ENCODE peak calls at places on chromosomes 3 and 15, in eight cellular contexts. A is CD8-positive, alpha-beta T cell; L is thoracic aorta; C is lower lobe of right lung; Q is astrocyte of the spinal cord; O is GM12878; W is tibial artery; R is fibroblast of mammary gland. N is an unnamed sample.

GRCh38 chr3:15948403-15948802 is 150.6 kb upstream of the ANKRD28 start:
- DNase-seq in A (no peak), L (no peak), C (no peak), Q (no peak), O (no peak), W (no peak), R (peak; percentile 14), N (no peak)

GRCh38 chr3:172057059-172057458 is 17.7 kb downstream of the FNDC3B start:
- DNase-seq in A (no peak), L (no peak), C (no peak), Q (no peak), O (no peak), W (no peak), R (no peak), N (no peak)

GRCh38 chr3:197302696-197303341 is 4.4 kb upstream of the DLG1 start:
- DNase-seq in A (no peak), L (no peak), C (no peak), Q (peak; percentile 84), O (no peak), W (no peak), R (peak; percentile 87), N (no peak)

GRCh38 chr3:148957586-148957985 is 33.8 kb upstream of the GYG1 start:
- DNase-seq in A (no peak), L (no peak), C (no peak), Q (no peak), O (no peak), W (no peak), R (no peak), N (no peak)

GRCh38 chr3:47669026-47669749 is 90.5 kb upstream of the CSPG5 start:
- DNase-seq in A (no peak), L (no peak), C (no peak), Q (peak; percentile 52), O (no peak), W (no peak), R (peak; percentile 30), N (no peak)

GRCh38 chr3:146528954-146529353 is 15.5 kb downstream of the PLSCR1 start:
- DNase-seq in A (no peak), L (no peak), C (no peak), Q (peak; percentile 78), O (no peak), W (no peak), R (peak; percentile 74), N (no peak)

GRCh38 chr3:150848864-150849263 is 56.4 kb downstream of the MINDY4B start:
- DNase-seq in A (no peak), L (no peak), C (no peak), Q (no peak), O (no peak), W (no peak), R (no peak), N (no peak)

GRCh38 chr3:155382396-155383042 is 89.0 kb upstream of the STRIT1 start:
- DNase-seq in A (no peak), L (no peak), C (peak; percentile 81), Q (peak; percentile 68), O (no peak), W (peak; percentile 67), R (peak; percentile 73), N (peak; percentile 23)

GRCh38 chr15:34889486-34889885 is 80.1 kb downstream of the AQR start:
- DNase-seq in A (no peak), L (no peak), C (no peak), Q (no peak), O (no peak), W (no peak), R (peak; percentile 42), N (no peak)

GRCh38 chr3:135556184-135556583 is 409.3 kb upstream of the PPP2R3A start:
- DNase-seq in A (no peak), L (no peak), C (no peak), Q (no peak), O (no peak), W (no peak), R (no peak), N (no peak)

GRCh38 chr3:105304487-105304886 is 62.2 kb upstream of the ALCAM start:
- DNase-seq in A (no peak), L (no peak), C (no peak), Q (peak; percentile 19), O (no peak), W (no peak), R (no peak), N (no peak)

GRCh38 chr3:42701371-42702065 is 1.1 kb downstream of the HHATL start:
- DNase-seq in A (peak; percentile 56), L (peak; percentile 12), C (peak; percentile 67), Q (no peak), O (no peak), W (peak; percentile 71), R (no peak), N (peak; percentile 78)

GRCh38 chr3:145557405-145557804 is 603.6 kb downstream of the PLOD2 start:
- DNase-seq in A (no peak), L (no peak), C (no peak), Q (peak; percentile 91), O (no peak), W (no peak), R (peak; percentile 68), N (no peak)

GRCh38 chr3:129476586-129476985 is 36.6 kb downstream of the IFT122 start:
- DNase-seq in A (no peak), L (no peak), C (no peak), Q (no peak), O (no peak), W (no peak), R (no peak), N (no peak)

GRCh38 chr15:71807691-71808091 is 2.7 kb upstream of the NR2E3 start:
- DNase-seq in A (no peak), L (no peak), C (no peak), Q (peak; percentile 29), O (no peak), W (no peak), R (no peak), N (no peak)

GRCh38 chr15:82681371-82681770 is 28.3 kb downstream of the AP3B2 start:
- DNase-seq in A (no peak), L (no peak), C (no peak), Q (no peak), O (no peak), W (peak; percentile 32), R (no peak), N (no peak)

GRCh38 chr3:23035927-23036640 is 167.0 kb upstream of the UBE2E2 start:
- DNase-seq in A (peak; percentile 67), L (no peak), C (peak; percentile 53), Q (no peak), O (no peak), W (no peak), R (no peak), N (no peak)

GRCh38 chr3:160577551-160578195 is 12.3 kb upstream of the KPNA4 start:
- DNase-seq in A (no peak), L (no peak), C (no peak), Q (no peak), O (no peak), W (no peak), R (peak; percentile 42), N (no peak)

GRCh38 chr3:189167027-189167766 is 4.6 kb upstream of the TPRG1 start:
- DNase-seq in A (no peak), L (no peak), C (peak; percentile 77), Q (no peak), O (no peak), W (no peak), R (no peak), N (no peak)

DNA sequence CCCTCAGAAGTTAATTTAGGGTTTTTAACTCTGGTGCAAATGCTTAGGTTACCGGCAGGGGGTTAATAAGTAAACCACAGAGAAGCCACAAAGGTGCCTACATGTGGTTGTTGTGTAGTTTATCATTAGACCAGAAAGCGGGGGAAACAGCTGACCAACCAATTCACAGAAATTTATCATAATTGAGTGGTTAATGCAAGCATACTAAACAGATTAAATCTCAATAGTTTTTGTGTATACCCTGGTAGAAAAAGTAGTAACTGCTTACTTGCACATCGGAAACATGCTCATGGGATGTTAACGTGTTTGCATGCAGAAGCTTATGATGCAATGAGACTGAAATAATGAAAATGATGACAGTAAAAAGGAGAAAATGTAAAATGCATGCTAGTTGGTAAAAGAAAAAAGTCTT is 316.0 kb downstream of the PTPRG start:
- DNase-seq in A (no peak), L (no peak), C (no peak), Q (peak; percentile 32), O (peak; percentile 17), W (no peak), R (no peak), N (peak; percentile 39)
- TF ChIP-seq CTCF in A (no peak), L (no peak), C (no peak), Q (no peak), O (no peak), W (no peak), R (peak; percentile 16), N (no peak)

GRCh38 chr3:169149349-169149890 is 514.1 kb downstream of the MECOM start:
- DNase-seq in A (peak; percentile 47), L (peak; percentile 34), C (peak; percentile 91), Q (peak; percentile 88), O (peak; percentile 4), W (peak; percentile 80), R (peak; percentile 66), N (peak; percentile 82)
- TF ChIP-seq CTCF in A (peak; percentile 43), L (peak; percentile 92), C (peak; percentile 83), Q (peak; percentile 84), O (peak; percentile 88), W (peak; percentile 71), R (peak; percentile 61), N (peak; percentile 82)

GRCh38 chr15:25689592-25689991 is 173.5 kb downstream of the ATP10A start:
- DNase-seq in A (no peak), L (no peak), C (no peak), Q (no peak), O (no peak), W (peak; percentile 48), R (no peak), N (no peak)

GRCh38 chr15:25693321-25694237 is 169.5 kb downstream of the ATP10A start:
- DNase-seq in A (no peak), L (no peak), C (no peak), Q (peak; percentile 26), O (no peak), W (peak; percentile 72), R (peak; percentile 39), N (no peak)

GRCh38 chr15:25690673-25691543 is 172.2 kb downstream of the ATP10A start:
- DNase-seq in A (no peak), L (no peak), C (no peak), Q (peak; percentile 81), O (no peak), W (peak; percentile 68), R (peak; percentile 89), N (no peak)

GRCh38 chr15:25694238-25694584 is 168.9 kb downstream of the ATP10A start:
- DNase-seq in A (no peak), L (no peak), C (no peak), Q (no peak), O (no peak), W (peak; percentile 63), R (no peak), N (no peak)

GRCh38 chr15:25691544-25692430 is 171.3 kb downstream of the ATP10A start:
- DNase-seq in A (no peak), L (no peak), C (no peak), Q (peak; percentile 45), O (no peak), W (peak; percentile 63), R (peak; percentile 59), N (no peak)
- TF ChIP-seq CTCF in A (no peak), L (peak; percentile 21), C (no peak), Q (peak; percentile 36), O (no peak), W (peak; percentile 50), R (peak; percentile 55), N (no peak)

GRCh38 chr15:77291107-77291506 is 128.8 kb downstream of the PEAK1 start:
- DNase-seq in A (no peak), L (no peak), C (no peak), Q (no peak), O (no peak), W (no peak), R (no peak), N (no peak)
- TF ChIP-seq CTCF in A (no peak), L (no peak), C (no peak), Q (no peak), O (no peak), W (no peak), R (no peak), N (no peak)